ENCODE peak calls at places on chromosome 22, in five cellular contexts. S, P, M, J and H are unnamed samples.

GRCh38 chr22:50157976-50158375 is 12.6 kb upstream of the PANX2 start:
- DNase-seq in S (no peak), P (peak; percentile 51), M (peak; percentile 85), J (no peak), H (no peak)

GRCh38 chr22:47257566-47257965 is 495.1 kb downstream of the TBC1D22A start:
- DNase-seq in M (no peak), J (no peak), P (peak; percentile 35), S (no peak), H (no peak)

GRCh38 chr22:18971321-18971751 is 35.2 kb upstream of the PRODH start:
- DNase-seq in J (no peak), S (no peak), P (no peak), M (no peak), H (no peak)

GRCh38 chr22:50313600-50313999 is 6.2 kb upstream of the PLXNB2 start:
- DNase-seq in J (no peak), M (no peak), P (no peak), S (no peak), H (no peak)

GRCh38 chr22:20203142-20204099 is 52.6 kb upstream of the CCDC188 start:
- DNase-seq in P (no peak), S (peak; percentile 46), M (peak; percentile 37), J (peak; percentile 86), H (no peak)

GRCh38 chr22:19870153-19871022 is 15.7 kb upstream of the GNB1L start:
- DNase-seq in P (peak; percentile 63), J (peak; percentile 46), M (no peak), S (no peak), H (no peak)

GRCh38 chr22:25762147-25762546 is 20.2 kb downstream of the MYO18B start:
- DNase-seq in P (no peak), M (no peak), S (peak; percentile 89), J (no peak), H (no peak)

GRCh38 chr22:33515733-33516297 is 404.5 kb downstream of the LARGE1 start:
- DNase-seq in P (peak; percentile 76), M (peak; percentile 65), S (peak; percentile 30), J (peak; percentile 77), H (no peak)

GRCh38 chr22:17407643-17408042 is 38.4 kb downstream of the CECR2 start:
- DNase-seq in P (no peak), S (no peak), M (no peak), J (peak; percentile 67), H (no peak)

GRCh38 chr22:20653012-20653794 is 120.7 kb upstream of the SERPIND1 start:
- DNase-seq in S (no peak), M (no peak), J (peak; percentile 33), P (no peak), H (no peak)

GRCh38 chr22:48079505-48080295 is 1317.2 kb downstream of the TBC1D22A start:
- DNase-seq in P (no peak), J (no peak), S (no peak), M (no peak), H (no peak)

GRCh38 chr22:31282748-31283468 is 9.4 kb downstream of the PIK3IP1 start:
- DNase-seq in J (peak; percentile 32), M (no peak), P (no peak), S (no peak), H (no peak)

GRCh38 chr22:27050771-27051170 is 393.4 kb downstream of the MIAT start:
- DNase-seq in M (no peak), J (no peak), P (no peak), S (no peak), H (no peak)

GRCh38 chr22:44567846-44568493 is 69.9 kb upstream of the RTL6 start:
- DNase-seq in J (peak; percentile 60), S (peak; percentile 51), M (peak; percentile 57), P (peak; percentile 72), H (peak; percentile 15)

GRCh38 chr22:47165338-47165931 is 403.0 kb downstream of the TBC1D22A start:
- DNase-seq in P (no peak), M (no peak), S (no peak), J (peak; percentile 41), H (no peak)

GRCh38 chr22:48088926-48089536 is 1326.6 kb downstream of the TBC1D22A start:
- DNase-seq in P (no peak), S (no peak), J (peak; percentile 36), M (no peak), H (no peak)

GRCh38 chr22:47626428-47627390 is 864.3 kb downstream of the TBC1D22A start:
- DNase-seq in M (no peak), S (no peak), J (no peak), P (no peak), H (no peak)

GRCh38 chr22:48945621-48946458 is 881.8 kb downstream of the BRD1 start:
- DNase-seq in M (peak; percentile 22), P (peak; percentile 62), J (peak; percentile 22), S (no peak), H (no peak)

GRCh38 chr22:19818264-19819208 is 36.1 kb downstream of the GNB1L start:
- DNase-seq in J (no peak), P (peak; percentile 64), S (no peak), M (peak; percentile 16), H (no peak)

GRCh38 chr22:44891293-44891747 is 118.5 kb downstream of the PHF21B start:
- DNase-seq in M (no peak), P (peak; percentile 46), S (no peak), J (no peak), H (no peak)

GRCh38 chr22:19350476-19350859 is 58.9 kb upstream of the CLTCL1 start:
- DNase-seq in M (no peak), S (no peak), P (no peak), J (no peak), H (no peak)

GRCh38 chr22:49281467-49282340 is 546.0 kb downstream of the BRD1 start:
- DNase-seq in P (no peak), J (no peak), M (no peak), S (no peak), H (no peak)

GRCh38 chr22:39583066-39583667 is 12.6 kb downstream of the CACNA1I start:
- DNase-seq in P (no peak), M (no peak), S (no peak), J (no peak), H (no peak)

GRCh38 chr22:39039306-39040126 is 1.1 kb upstream of the APOBEC3F start:
- DNase-seq in J (no peak), S (no peak), M (no peak), P (no peak), H (no peak)

GRCh38 chr22:37015587-37015878 is 3.7 kb downstream of the TST start:
- DNase-seq in S (no peak), M (no peak), P (no peak), J (no peak), H (no peak)

GRCh38 chr22:31288496-31289235 is 3.6 kb downstream of the PIK3IP1 start:
- DNase-seq in J (peak; percentile 23), S (peak; percentile 30), M (no peak), P (no peak), H (no peak)

GRCh38 chr22:20486229-20486628 is 9.4 kb downstream of the KLHL22 start:
- DNase-seq in P (no peak), M (no peak), J (no peak), S (no peak), H (no peak)

GRCh38 chr22:25741692-25742626 is at the start of gene MYO18B:
- DNase-seq in J (no peak), S (peak; percentile 94), M (no peak), P (peak; percentile 82), H (no peak)

GRCh38 chr22:42969348-42969975 is 45.5 kb downstream of the PACSIN2 start:
- DNase-seq in J (no peak), P (peak; percentile 51), M (no peak), S (no peak), H (no peak)
- H3K4me1 ChIP-seq in J (no peaks in the 10 kb centered on the region), P (peaks cover 4% of the 10 kb centered on the region), M (peaks cover 28% of the 10 kb centered on the region), S (peaks cover 10% of the 10 kb centered on the region), H (peaks cover 5% of the 10 kb centered on the region)

GRCh38 chr22:35775339-35775738 is 57.7 kb downstream of the APOL5 start:
- DNase-seq in J (no peak), M (no peak), P (no peak), S (no peak), H (no peak)
- H3K27ac ChIP-seq in J (no peak overlapping the region), M (no peak overlapping the region), P (no peak overlapping the region), S (peak overlapping the region; percentile 38), H (no peak overlapping the region)

DNA sequence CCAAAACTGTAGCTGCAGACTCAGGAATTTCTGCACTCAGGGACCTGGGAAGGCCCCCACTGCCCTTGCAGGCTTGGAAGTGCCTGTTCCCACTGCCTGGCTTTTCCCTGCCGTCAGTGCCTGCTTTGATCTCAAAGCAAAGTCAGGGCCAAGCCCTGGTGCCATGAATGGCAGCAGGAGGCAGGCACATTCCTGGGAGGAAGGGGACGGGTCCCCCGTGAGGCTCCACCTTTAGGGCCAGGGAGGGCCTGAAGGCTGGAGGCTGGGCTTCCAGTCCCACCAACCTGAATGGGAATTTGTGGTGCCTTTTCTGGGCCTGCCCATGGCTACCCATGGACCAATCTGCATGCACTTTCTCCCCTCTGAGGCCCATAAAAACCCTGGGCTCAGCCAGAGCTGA is 10.5 kb upstream of the WNT7B start:
- DNase-seq in S (peak; percentile 55), J (no peak), P (no peak), M (no peak), H (no peak)
- H3K4me3 ChIP-seq in S (no peak overlapping the region), J (no peak overlapping the region), P (no peak overlapping the region), M (no peak overlapping the region), H (no peak overlapping the region)

DNA sequence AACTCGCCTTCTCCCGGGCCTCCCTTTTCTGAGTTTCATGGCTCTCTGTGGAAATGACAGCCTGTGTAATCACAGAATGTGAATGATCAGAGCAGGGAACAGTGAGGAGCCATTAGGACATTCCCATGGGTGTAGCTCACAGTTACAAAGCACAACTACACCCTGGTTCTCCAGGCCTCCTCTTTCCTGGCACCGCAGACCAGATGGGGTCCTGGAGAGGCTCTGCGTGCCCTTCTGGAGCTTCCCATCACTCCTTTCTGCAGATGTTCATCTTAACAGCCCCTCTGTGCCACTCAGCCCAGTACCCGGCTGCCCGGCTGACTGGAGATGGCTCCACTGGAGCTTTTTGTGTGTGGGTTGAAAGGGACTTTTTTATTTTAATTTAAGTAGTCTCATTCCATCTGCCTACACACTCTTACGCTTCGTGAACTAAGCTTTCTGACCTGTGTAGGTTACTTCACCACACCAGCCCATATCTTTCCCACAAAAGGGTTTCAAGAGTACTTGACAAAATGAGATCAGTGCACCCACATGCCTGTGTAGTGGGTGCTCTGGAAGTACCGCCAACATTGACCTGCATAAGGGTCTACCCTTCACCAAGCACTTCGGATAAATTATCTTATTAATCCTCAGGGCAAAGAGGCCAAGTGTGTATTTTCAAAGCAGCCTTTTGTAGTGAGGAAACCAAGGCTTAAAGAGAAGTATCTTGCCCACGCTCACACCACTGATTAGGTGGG is 29.8 kb downstream of the SREBF2 start:
- DNase-seq in J (no peak), P (no peak), S (peak; percentile 21), M (no peak), H (no peak)
- H3K4me1 ChIP-seq in J (no peaks in the 10 kb centered on the region), P (no peaks in the 10 kb centered on the region), S (peaks cover 27% of the 10 kb centered on the region), M (peaks cover 31% of the 10 kb centered on the region), H (peaks cover 34% of the 10 kb centered on the region)

DNA sequence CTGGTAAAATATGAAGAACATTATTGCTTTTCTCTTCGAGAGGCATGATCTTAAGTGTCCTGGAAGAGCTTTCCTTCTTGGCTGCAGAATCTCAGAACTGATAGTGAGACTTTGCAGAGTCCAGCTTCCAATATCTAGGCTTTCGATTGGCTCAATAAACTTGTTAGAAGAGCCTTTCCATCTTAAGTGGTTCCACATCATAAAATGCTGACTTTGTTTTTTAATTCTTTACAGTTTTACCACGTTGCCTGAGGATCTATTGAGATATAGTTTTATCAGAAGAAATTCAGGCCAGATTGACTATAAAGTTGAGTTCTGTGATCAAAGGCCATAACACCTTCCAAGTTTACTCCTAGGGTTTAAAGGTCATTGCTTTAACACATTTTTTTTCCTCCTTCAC is 15.6 kb upstream of the DNAJB7 start:
- DNase-seq in M (no peak), P (no peak), J (no peak), S (no peak), H (no peak)
- H3K27ac ChIP-seq in M (no peak overlapping the region), P (no peak overlapping the region), J (no peak overlapping the region), S (peak overlapping the region; percentile 10), H (no peak overlapping the region)

GRCh38 chr22:23825246-23825905 is 13.4 kb downstream of the DERL3 start:
- DNase-seq in P (peak; percentile 65), J (peak; percentile 23), S (no peak), M (no peak), H (no peak)
- H3K4me3 ChIP-seq in P (no peak overlapping the region), J (no peak overlapping the region), S (no peak overlapping the region), M (no peak overlapping the region), H (no peak overlapping the region)